ENCODE peak calls at places on chromosomes 13 and 19, in ten cellular contexts. One of them, this sample, is unnamed.

GRCh38 chr19:47603706-47604310 is 5.1 kb upstream of the BICRA start:
- DNase-seq in activated T-helper 2 cell treated with anti-CD3 and anti-CD28 coated beads, Interferon-gamma antibody, Interleukin-2, Interleukin-4, amounts not matched to agents 10 μg/mL and 5 μg/mL and 100 μg/mL, durations not matched to agents 14 hours and 24 hours and 36 hours: no peak
- DNase-seq in RWPE1: no peak
- DNase-seq in fibroblast of the conjunctiva: no peak
- DNase-seq in posterior cingulate gyrus: no peak
- DNase-seq in activated naive CD4-positive, alpha-beta T cell treated with anti-CD3 and anti-CD28 coated beads for 36 hours: no peak
- DNase-seq in amniotic epithelial cell: no peak
- DNase-seq in stimulated activated CD4-positive, alpha-beta T cell treated with anti-CD3 and anti-CD28 coated beads, Interleukin-1b, Interleukin-23, amount 100 ng/mL, for 48 hours: no peak
- DNase-seq in NCI-H446: no peak
- DNase-seq in cardiac fibroblast: no peak
- DNase-seq in this sample: no peak

GRCh38 chr19:49676136-49676689 is 858 bp upstream of the PRMT1 start:
- DNase-seq in activated T-helper 2 cell treated with anti-CD3 and anti-CD28 coated beads, Interferon-gamma antibody, Interleukin-2, Interleukin-4, amounts not matched to agents 10 μg/mL and 5 μg/mL and 100 μg/mL, durations not matched to agents 14 hours and 24 hours and 36 hours: peak; percentile 37
- DNase-seq in RWPE1: peak; percentile 87
- DNase-seq in fibroblast of the conjunctiva: peak; percentile 92
- DNase-seq in posterior cingulate gyrus: no peak
- DNase-seq in activated naive CD4-positive, alpha-beta T cell treated with anti-CD3 and anti-CD28 coated beads for 36 hours: peak; percentile 55
- DNase-seq in amniotic epithelial cell: peak; percentile 96
- DNase-seq in stimulated activated CD4-positive, alpha-beta T cell treated with anti-CD3 and anti-CD28 coated beads, Interleukin-1b, Interleukin-23, amount 100 ng/mL, for 48 hours: peak; percentile 78
- DNase-seq in NCI-H446: no peak
- DNase-seq in cardiac fibroblast: peak; percentile 98
- DNase-seq in this sample: no peak

GRCh38 chr13:79432992-79433391 is 26.9 kb upstream of the RBM26 start:
- DNase-seq in activated T-helper 2 cell treated with anti-CD3 and anti-CD28 coated beads, Interferon-gamma antibody, Interleukin-2, Interleukin-4, amounts not matched to agents 10 μg/mL and 5 μg/mL and 100 μg/mL, durations not matched to agents 14 hours and 24 hours and 36 hours: no peak
- DNase-seq in RWPE1: no peak
- DNase-seq in fibroblast of the conjunctiva: no peak
- DNase-seq in posterior cingulate gyrus: peak; percentile 58
- DNase-seq in activated naive CD4-positive, alpha-beta T cell treated with anti-CD3 and anti-CD28 coated beads for 36 hours: no peak
- DNase-seq in amniotic epithelial cell: no peak
- DNase-seq in stimulated activated CD4-positive, alpha-beta T cell treated with anti-CD3 and anti-CD28 coated beads, Interleukin-1b, Interleukin-23, amount 100 ng/mL, for 48 hours: no peak
- DNase-seq in NCI-H446: no peak
- DNase-seq in cardiac fibroblast: no peak
- DNase-seq in this sample: peak; percentile 53

GRCh38 chr13:100428966-100429365 is 159.6 kb downstream of the GGACT start:
- DNase-seq in activated T-helper 2 cell treated with anti-CD3 and anti-CD28 coated beads, Interferon-gamma antibody, Interleukin-2, Interleukin-4, amounts not matched to agents 10 μg/mL and 5 μg/mL and 100 μg/mL, durations not matched to agents 14 hours and 24 hours and 36 hours: no peak
- DNase-seq in RWPE1: no peak
- DNase-seq in fibroblast of the conjunctiva: no peak
- DNase-seq in posterior cingulate gyrus: no peak
- DNase-seq in activated naive CD4-positive, alpha-beta T cell treated with anti-CD3 and anti-CD28 coated beads for 36 hours: no peak
- DNase-seq in amniotic epithelial cell: no peak
- DNase-seq in stimulated activated CD4-positive, alpha-beta T cell treated with anti-CD3 and anti-CD28 coated beads, Interleukin-1b, Interleukin-23, amount 100 ng/mL, for 48 hours: no peak
- DNase-seq in NCI-H446: no peak
- DNase-seq in cardiac fibroblast: no peak
- DNase-seq in this sample: no peak

GRCh38 chr13:38763446-38764381 is 76.8 kb downstream of the FREM2 start:
- DNase-seq in activated T-helper 2 cell treated with anti-CD3 and anti-CD28 coated beads, Interferon-gamma antibody, Interleukin-2, Interleukin-4, amounts not matched to agents 10 μg/mL and 5 μg/mL and 100 μg/mL, durations not matched to agents 14 hours and 24 hours and 36 hours: no peak
- DNase-seq in RWPE1: peak; percentile 42
- DNase-seq in fibroblast of the conjunctiva: peak; percentile 12
- DNase-seq in posterior cingulate gyrus: no peak
- DNase-seq in activated naive CD4-positive, alpha-beta T cell treated with anti-CD3 and anti-CD28 coated beads for 36 hours: peak; percentile 8
- DNase-seq in amniotic epithelial cell: peak; percentile 15
- DNase-seq in stimulated activated CD4-positive, alpha-beta T cell treated with anti-CD3 and anti-CD28 coated beads, Interleukin-1b, Interleukin-23, amount 100 ng/mL, for 48 hours: no peak
- DNase-seq in NCI-H446: no peak
- DNase-seq in cardiac fibroblast: peak; percentile 56
- DNase-seq in this sample: peak; percentile 19

GRCh38 chr13:28137556-28137955 is 789 bp upstream of the PAN3 start:
- DNase-seq in activated T-helper 2 cell treated with anti-CD3 and anti-CD28 coated beads, Interferon-gamma antibody, Interleukin-2, Interleukin-4, amounts not matched to agents 10 μg/mL and 5 μg/mL and 100 μg/mL, durations not matched to agents 14 hours and 24 hours and 36 hours: no peak
- DNase-seq in RWPE1: no peak
- DNase-seq in fibroblast of the conjunctiva: no peak
- DNase-seq in posterior cingulate gyrus: no peak
- DNase-seq in activated naive CD4-positive, alpha-beta T cell treated with anti-CD3 and anti-CD28 coated beads for 36 hours: peak; percentile 5
- DNase-seq in amniotic epithelial cell: no peak
- DNase-seq in stimulated activated CD4-positive, alpha-beta T cell treated with anti-CD3 and anti-CD28 coated beads, Interleukin-1b, Interleukin-23, amount 100 ng/mL, for 48 hours: no peak
- DNase-seq in NCI-H446: peak; percentile 49
- DNase-seq in cardiac fibroblast: peak; percentile 20
- DNase-seq in this sample: no peak

GRCh38 chr13:53138369-53139036 is 109.9 kb downstream of the OLFM4 start:
- DNase-seq in activated T-helper 2 cell treated with anti-CD3 and anti-CD28 coated beads, Interferon-gamma antibody, Interleukin-2, Interleukin-4, amounts not matched to agents 10 μg/mL and 5 μg/mL and 100 μg/mL, durations not matched to agents 14 hours and 24 hours and 36 hours: no peak
- DNase-seq in RWPE1: no peak
- DNase-seq in fibroblast of the conjunctiva: no peak
- DNase-seq in posterior cingulate gyrus: no peak
- DNase-seq in activated naive CD4-positive, alpha-beta T cell treated with anti-CD3 and anti-CD28 coated beads for 36 hours: no peak
- DNase-seq in amniotic epithelial cell: peak; percentile 25
- DNase-seq in stimulated activated CD4-positive, alpha-beta T cell treated with anti-CD3 and anti-CD28 coated beads, Interleukin-1b, Interleukin-23, amount 100 ng/mL, for 48 hours: no peak
- DNase-seq in NCI-H446: no peak
- DNase-seq in cardiac fibroblast: peak; percentile 41
- DNase-seq in this sample: no peak

GRCh38 chr13:92991687-92992086 is 234.9 kb upstream of the GPC6 start:
- DNase-seq in activated T-helper 2 cell treated with anti-CD3 and anti-CD28 coated beads, Interferon-gamma antibody, Interleukin-2, Interleukin-4, amounts not matched to agents 10 μg/mL and 5 μg/mL and 100 μg/mL, durations not matched to agents 14 hours and 24 hours and 36 hours: no peak
- DNase-seq in RWPE1: no peak
- DNase-seq in fibroblast of the conjunctiva: no peak
- DNase-seq in posterior cingulate gyrus: no peak
- DNase-seq in activated naive CD4-positive, alpha-beta T cell treated with anti-CD3 and anti-CD28 coated beads for 36 hours: no peak
- DNase-seq in amniotic epithelial cell: peak; percentile 60
- DNase-seq in stimulated activated CD4-positive, alpha-beta T cell treated with anti-CD3 and anti-CD28 coated beads, Interleukin-1b, Interleukin-23, amount 100 ng/mL, for 48 hours: no peak
- DNase-seq in NCI-H446: no peak
- DNase-seq in cardiac fibroblast: peak; percentile 5
- DNase-seq in this sample: no peak

GRCh38 chr13:50914848-50915247 is 5.3 kb downstream of the RNASEH2B start:
- DNase-seq in activated T-helper 2 cell treated with anti-CD3 and anti-CD28 coated beads, Interferon-gamma antibody, Interleukin-2, Interleukin-4, amounts not matched to agents 10 μg/mL and 5 μg/mL and 100 μg/mL, durations not matched to agents 14 hours and 24 hours and 36 hours: no peak
- DNase-seq in RWPE1: no peak
- DNase-seq in fibroblast of the conjunctiva: no peak
- DNase-seq in posterior cingulate gyrus: no peak
- DNase-seq in activated naive CD4-positive, alpha-beta T cell treated with anti-CD3 and anti-CD28 coated beads for 36 hours: no peak
- DNase-seq in amniotic epithelial cell: peak; percentile 64
- DNase-seq in stimulated activated CD4-positive, alpha-beta T cell treated with anti-CD3 and anti-CD28 coated beads, Interleukin-1b, Interleukin-23, amount 100 ng/mL, for 48 hours: no peak
- DNase-seq in NCI-H446: no peak
- DNase-seq in cardiac fibroblast: peak; percentile 24
- DNase-seq in this sample: no peak

GRCh38 chr13:72125561-72125960 is 258.6 kb upstream of the DACH1 start:
- DNase-seq in activated T-helper 2 cell treated with anti-CD3 and anti-CD28 coated beads, Interferon-gamma antibody, Interleukin-2, Interleukin-4, amounts not matched to agents 10 μg/mL and 5 μg/mL and 100 μg/mL, durations not matched to agents 14 hours and 24 hours and 36 hours: no peak
- DNase-seq in RWPE1: no peak
- DNase-seq in fibroblast of the conjunctiva: peak; percentile 3
- DNase-seq in posterior cingulate gyrus: no peak
- DNase-seq in activated naive CD4-positive, alpha-beta T cell treated with anti-CD3 and anti-CD28 coated beads for 36 hours: no peak
- DNase-seq in amniotic epithelial cell: peak; percentile 15
- DNase-seq in stimulated activated CD4-positive, alpha-beta T cell treated with anti-CD3 and anti-CD28 coated beads, Interleukin-1b, Interleukin-23, amount 100 ng/mL, for 48 hours: no peak
- DNase-seq in NCI-H446: no peak
- DNase-seq in cardiac fibroblast: peak; percentile 66
- DNase-seq in this sample: no peak

GRCh38 chr19:11243798-11244169 is 4.4 kb downstream of the ANGPTL8 start:
- DNase-seq in activated T-helper 2 cell treated with anti-CD3 and anti-CD28 coated beads, Interferon-gamma antibody, Interleukin-2, Interleukin-4, amounts not matched to agents 10 μg/mL and 5 μg/mL and 100 μg/mL, durations not matched to agents 14 hours and 24 hours and 36 hours: no peak
- DNase-seq in RWPE1: no peak
- DNase-seq in fibroblast of the conjunctiva: no peak
- DNase-seq in posterior cingulate gyrus: no peak
- DNase-seq in activated naive CD4-positive, alpha-beta T cell treated with anti-CD3 and anti-CD28 coated beads for 36 hours: no peak
- DNase-seq in amniotic epithelial cell: no peak
- DNase-seq in stimulated activated CD4-positive, alpha-beta T cell treated with anti-CD3 and anti-CD28 coated beads, Interleukin-1b, Interleukin-23, amount 100 ng/mL, for 48 hours: no peak
- DNase-seq in NCI-H446: no peak
- DNase-seq in cardiac fibroblast: no peak
- DNase-seq in this sample: no peak

GRCh38 chr13:114099918-114100445 is 32.4 kb downstream of the RASA3 start:
- DNase-seq in activated T-helper 2 cell treated with anti-CD3 and anti-CD28 coated beads, Interferon-gamma antibody, Interleukin-2, Interleukin-4, amounts not matched to agents 10 μg/mL and 5 μg/mL and 100 μg/mL, durations not matched to agents 14 hours and 24 hours and 36 hours: no peak
- DNase-seq in RWPE1: no peak
- DNase-seq in fibroblast of the conjunctiva: no peak
- DNase-seq in posterior cingulate gyrus: no peak
- DNase-seq in activated naive CD4-positive, alpha-beta T cell treated with anti-CD3 and anti-CD28 coated beads for 36 hours: no peak
- DNase-seq in amniotic epithelial cell: peak; percentile 79
- DNase-seq in stimulated activated CD4-positive, alpha-beta T cell treated with anti-CD3 and anti-CD28 coated beads, Interleukin-1b, Interleukin-23, amount 100 ng/mL, for 48 hours: no peak
- DNase-seq in NCI-H446: no peak
- DNase-seq in cardiac fibroblast: peak; percentile 65
- DNase-seq in this sample: no peak

GRCh38 chr19:4012092-4012974 is 4.8 kb downstream of the PIAS4 start:
- DNase-seq in activated T-helper 2 cell treated with anti-CD3 and anti-CD28 coated beads, Interferon-gamma antibody, Interleukin-2, Interleukin-4, amounts not matched to agents 10 μg/mL and 5 μg/mL and 100 μg/mL, durations not matched to agents 14 hours and 24 hours and 36 hours: no peak
- DNase-seq in RWPE1: no peak
- DNase-seq in fibroblast of the conjunctiva: no peak
- DNase-seq in posterior cingulate gyrus: no peak
- DNase-seq in activated naive CD4-positive, alpha-beta T cell treated with anti-CD3 and anti-CD28 coated beads for 36 hours: no peak
- DNase-seq in amniotic epithelial cell: no peak
- DNase-seq in stimulated activated CD4-positive, alpha-beta T cell treated with anti-CD3 and anti-CD28 coated beads, Interleukin-1b, Interleukin-23, amount 100 ng/mL, for 48 hours: no peak
- DNase-seq in NCI-H446: no peak
- DNase-seq in cardiac fibroblast: no peak
- DNase-seq in this sample: no peak

GRCh38 chr19:14563989-14564650 is 7.7 kb downstream of the NDUFB7 start:
- DNase-seq in activated T-helper 2 cell treated with anti-CD3 and anti-CD28 coated beads, Interferon-gamma antibody, Interleukin-2, Interleukin-4, amounts not matched to agents 10 μg/mL and 5 μg/mL and 100 μg/mL, durations not matched to agents 14 hours and 24 hours and 36 hours: no peak
- DNase-seq in RWPE1: peak; percentile 93
- DNase-seq in fibroblast of the conjunctiva: no peak
- DNase-seq in posterior cingulate gyrus: no peak
- DNase-seq in activated naive CD4-positive, alpha-beta T cell treated with anti-CD3 and anti-CD28 coated beads for 36 hours: peak; percentile 60
- DNase-seq in amniotic epithelial cell: peak; percentile 37
- DNase-seq in stimulated activated CD4-positive, alpha-beta T cell treated with anti-CD3 and anti-CD28 coated beads, Interleukin-1b, Interleukin-23, amount 100 ng/mL, for 48 hours: peak; percentile 86
- DNase-seq in NCI-H446: no peak
- DNase-seq in cardiac fibroblast: peak; percentile 49
- DNase-seq in this sample: no peak

GRCh38 chr19:14089662-14090508 is 666 bp downstream of the SAMD1 start:
- DNase-seq in activated T-helper 2 cell treated with anti-CD3 and anti-CD28 coated beads, Interferon-gamma antibody, Interleukin-2, Interleukin-4, amounts not matched to agents 10 μg/mL and 5 μg/mL and 100 μg/mL, durations not matched to agents 14 hours and 24 hours and 36 hours: peak; percentile 37
- DNase-seq in RWPE1: peak; percentile 44
- DNase-seq in fibroblast of the conjunctiva: no peak
- DNase-seq in posterior cingulate gyrus: no peak
- DNase-seq in activated naive CD4-positive, alpha-beta T cell treated with anti-CD3 and anti-CD28 coated beads for 36 hours: peak; percentile 41
- DNase-seq in amniotic epithelial cell: peak; percentile 70
- DNase-seq in stimulated activated CD4-positive, alpha-beta T cell treated with anti-CD3 and anti-CD28 coated beads, Interleukin-1b, Interleukin-23, amount 100 ng/mL, for 48 hours: peak; percentile 48
- DNase-seq in NCI-H446: no peak
- DNase-seq in cardiac fibroblast: peak; percentile 65
- DNase-seq in this sample: peak; percentile 15

GRCh38 chr19:45136507-45137178 is 24.1 kb downstream of the NKPD1 start:
- DNase-seq in activated T-helper 2 cell treated with anti-CD3 and anti-CD28 coated beads, Interferon-gamma antibody, Interleukin-2, Interleukin-4, amounts not matched to agents 10 μg/mL and 5 μg/mL and 100 μg/mL, durations not matched to agents 14 hours and 24 hours and 36 hours: no peak
- DNase-seq in RWPE1: no peak
- DNase-seq in fibroblast of the conjunctiva: no peak
- DNase-seq in posterior cingulate gyrus: no peak
- DNase-seq in activated naive CD4-positive, alpha-beta T cell treated with anti-CD3 and anti-CD28 coated beads for 36 hours: no peak
- DNase-seq in amniotic epithelial cell: no peak
- DNase-seq in stimulated activated CD4-positive, alpha-beta T cell treated with anti-CD3 and anti-CD28 coated beads, Interleukin-1b, Interleukin-23, amount 100 ng/mL, for 48 hours: no peak
- DNase-seq in NCI-H446: no peak
- DNase-seq in cardiac fibroblast: no peak
- DNase-seq in this sample: no peak